ENCODE peak calls at places on chromosomes 7 and 10, in four cellular contexts. One of them, this sample, is unnamed. For H3K9me3, the result is how much of the 10 kb centered on the place peaks cover.

GRCh38 chr10:24617771-24618396 is 105.8 kb downstream of the ARHGAP21 start:
- DNase-seq in hepatocyte: peak
- DNase-seq in astrocyte: peak
- DNase-seq in left lung: no peak
- DNase-seq in this sample: peak

GRCh38 chr10:43350139-43350538 is 21.3 kb upstream of the FXYD4 start:
- DNase-seq in hepatocyte: no peak
- DNase-seq in astrocyte: no peak
- DNase-seq in left lung: no peak
- DNase-seq in this sample: no peak

GRCh38 chr10:73925539-73925938 is 14.6 kb downstream of the PLAU start:
- DNase-seq in hepatocyte: no peak
- DNase-seq in astrocyte: no peak
- DNase-seq in left lung: no peak
- DNase-seq in this sample: no peak

GRCh38 chr7:46229409-46229808 is 308.3 kb upstream of the IGFBP3 start:
- DNase-seq in hepatocyte: peak
- DNase-seq in astrocyte: peak
- DNase-seq in left lung: no peak
- DNase-seq in this sample: no peak

GRCh38 chr7:19215421-19215820 is 70.2 kb upstream of the FERD3L start:
- DNase-seq in hepatocyte: peak
- DNase-seq in astrocyte: peak
- DNase-seq in left lung: no peak
- DNase-seq in this sample: no peak

GRCh38 chr10:117555017-117555416 is 12.5 kb downstream of the EMX2 start:
- DNase-seq in hepatocyte: no peak
- DNase-seq in astrocyte: no peak
- DNase-seq in left lung: no peak
- DNase-seq in this sample: no peak

GRCh38 chr7:134908289-134908688 is 78.0 kb upstream of the AGBL3 start:
- DNase-seq in hepatocyte: no peak
- DNase-seq in astrocyte: peak
- DNase-seq in left lung: no peak
- DNase-seq in this sample: no peak

GRCh38 chr10:14653271-14654161 is 121.2 kb downstream of the FAM107B start:
- DNase-seq in hepatocyte: peak
- DNase-seq in astrocyte: peak
- DNase-seq in left lung: no peak
- DNase-seq in this sample: no peak

GRCh38 chr10:119481781-119482426 is 60.6 kb downstream of the RGS10 start:
- DNase-seq in hepatocyte: no peak
- DNase-seq in astrocyte: no peak
- DNase-seq in left lung: no peak
- DNase-seq in this sample: no peak

GRCh38 chr7:137923380-137923779 is 76.6 kb upstream of the DGKI start:
- DNase-seq in hepatocyte: no peak
- DNase-seq in astrocyte: peak
- DNase-seq in left lung: no peak
- DNase-seq in this sample: no peak

GRCh38 chr10:89813546-89813945 is 112.2 kb downstream of the KIF20B start:
- DNase-seq in hepatocyte: no peak
- DNase-seq in astrocyte: no peak
- DNase-seq in left lung: no peak
- DNase-seq in this sample: no peak

GRCh38 chr10:102462512-102463054 is 11.2 kb upstream of the C10orf95 start:
- DNase-seq in hepatocyte: no peak
- DNase-seq in astrocyte: no peak
- DNase-seq in left lung: no peak
- DNase-seq in this sample: no peak

GRCh38 chr10:126407831-126408230 is 19.6 kb upstream of the ADAM12 start:
- DNase-seq in hepatocyte: no peak
- DNase-seq in astrocyte: peak
- DNase-seq in left lung: no peak
- DNase-seq in this sample: no peak

GRCh38 chr7:106009511-106010226 is 46.6 kb downstream of the CDHR3 start:
- DNase-seq in hepatocyte: peak
- DNase-seq in astrocyte: peak
- DNase-seq in left lung: peak
- DNase-seq in this sample: peak

DNA sequence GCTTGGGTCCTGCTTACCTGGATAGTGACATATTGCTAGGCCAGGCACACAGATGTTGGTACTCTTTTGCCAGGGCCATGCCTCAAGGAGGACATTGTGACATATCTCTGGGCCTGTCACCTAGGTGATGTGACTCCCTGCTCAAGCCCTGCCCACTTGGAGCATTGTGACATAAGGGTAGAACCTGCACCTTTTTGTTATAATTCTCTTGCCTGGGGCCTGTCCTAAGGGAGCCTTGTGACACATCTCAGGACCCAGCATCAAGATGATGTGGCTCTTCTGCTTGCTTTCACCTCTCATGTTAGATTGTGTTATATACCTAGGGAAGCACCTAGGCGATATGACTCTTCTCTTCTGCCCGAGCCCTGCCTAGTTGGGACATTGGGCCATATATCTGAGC is 57.4 kb downstream of the ZNF736 start:
- DNase-seq in hepatocyte: no peak
- DNase-seq in astrocyte: no peak
- DNase-seq in left lung: no peak
- DNase-seq in this sample: no peak
- H3K9me3 ChIP-seq in hepatocyte: under half
- H3K9me3 ChIP-seq in astrocyte: under half
- H3K9me3 ChIP-seq in left lung: half or more
- H3K9me3 ChIP-seq in this sample: under half

GRCh38 chr10:130575756-130576285 is 439.6 kb downstream of the GLRX3 start:
- DNase-seq in hepatocyte: no peak
- DNase-seq in astrocyte: no peak
- DNase-seq in left lung: no peak
- DNase-seq in this sample: no peak
- H3K9me3 ChIP-seq in hepatocyte: under half
- H3K9me3 ChIP-seq in astrocyte: under half
- H3K9me3 ChIP-seq in left lung: under half
- H3K9me3 ChIP-seq in this sample: under half

DNA sequence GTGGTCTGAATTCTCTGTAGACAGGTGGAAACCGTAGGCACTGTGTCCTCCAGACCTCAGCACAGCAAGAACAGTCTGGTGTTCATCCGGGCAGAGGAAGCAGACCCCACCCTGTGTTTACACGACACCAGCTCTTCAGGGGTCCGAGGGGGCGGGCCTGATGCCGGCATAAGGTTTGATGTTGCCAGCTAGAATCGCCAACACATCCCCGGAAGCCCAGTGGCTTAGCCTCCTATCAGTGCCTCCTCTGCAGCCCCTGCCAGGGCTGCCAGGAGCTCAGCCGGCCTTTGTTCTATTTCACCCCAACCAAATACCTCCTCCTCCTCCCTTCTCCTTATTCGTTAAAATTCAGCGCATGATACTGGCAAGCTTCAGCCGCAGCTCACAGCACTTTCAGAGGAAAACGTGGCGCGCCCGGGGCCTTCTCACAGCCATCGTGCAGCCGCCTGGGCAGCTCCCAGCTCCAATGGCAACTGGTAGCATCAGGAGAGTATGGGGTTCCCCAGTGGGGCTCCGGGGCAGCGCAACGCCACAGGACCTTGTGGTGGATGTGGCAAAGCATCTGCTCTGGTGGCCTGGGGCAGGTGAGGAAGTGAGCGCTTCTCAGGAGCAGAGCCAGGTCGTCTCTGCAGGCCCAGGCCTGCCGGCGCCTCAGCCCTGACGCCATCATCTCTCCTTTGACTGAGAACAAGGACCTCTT is 176.3 kb upstream of the RHEB start:
- DNase-seq in hepatocyte: no peak
- DNase-seq in astrocyte: no peak
- DNase-seq in left lung: no peak
- DNase-seq in this sample: peak
- H3K9me3 ChIP-seq in hepatocyte: under half
- H3K9me3 ChIP-seq in astrocyte: under half
- H3K9me3 ChIP-seq in left lung: under half
- H3K9me3 ChIP-seq in this sample: under half

DNA sequence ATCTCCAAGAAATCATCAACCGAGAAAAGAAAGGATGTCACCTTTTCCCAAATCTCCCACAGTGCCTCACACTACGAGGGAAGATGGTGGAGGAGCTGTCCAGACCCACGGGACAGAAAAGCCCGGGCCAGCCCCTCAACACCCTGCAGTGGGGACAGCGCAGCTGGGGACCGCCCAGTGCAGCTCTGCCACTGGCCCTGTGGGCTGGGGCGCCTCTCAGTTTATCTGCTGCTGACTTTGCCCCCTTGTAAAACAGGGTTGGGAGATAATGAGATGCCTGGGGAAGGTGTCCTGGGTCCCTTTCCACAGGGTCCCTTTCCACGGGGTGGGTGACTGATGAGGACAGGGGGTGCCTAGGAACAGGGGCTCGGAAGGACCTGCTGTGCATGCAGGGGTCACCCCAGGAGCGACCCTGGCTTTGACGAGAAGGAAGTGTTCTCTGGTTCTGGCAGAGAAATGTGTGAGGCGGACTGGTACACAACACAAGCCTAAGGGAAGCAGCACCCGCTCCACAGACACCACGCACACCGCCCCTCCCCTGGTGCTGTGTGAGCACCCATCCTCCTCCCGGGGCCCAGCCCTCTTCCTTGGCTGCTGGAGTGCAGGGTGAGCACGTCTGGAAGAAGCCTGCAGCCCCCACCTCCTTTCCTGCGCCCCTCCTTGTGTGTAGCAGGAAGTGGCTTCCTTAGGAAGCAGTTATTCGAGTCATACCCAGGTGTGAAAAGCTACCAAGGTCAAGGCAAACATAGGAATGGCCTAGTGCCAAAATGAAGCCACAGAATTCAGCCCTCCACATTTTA is 339.9 kb downstream of the DNAJB6 start:
- DNase-seq in hepatocyte: no peak
- DNase-seq in astrocyte: no peak
- DNase-seq in left lung: peak
- DNase-seq in this sample: no peak
- H3K9me3 ChIP-seq in hepatocyte: under half
- H3K9me3 ChIP-seq in astrocyte: under half
- H3K9me3 ChIP-seq in left lung: under half
- H3K9me3 ChIP-seq in this sample: under half

GRCh38 chr7:45089314-45089891 is 634 bp upstream of the NACAD start:
- DNase-seq in hepatocyte: peak
- DNase-seq in astrocyte: peak
- DNase-seq in left lung: peak
- DNase-seq in this sample: peak

GRCh38 chr7:45086348-45087065 is 2.3 kb downstream of the NACAD start:
- DNase-seq in hepatocyte: no peak
- DNase-seq in astrocyte: no peak
- DNase-seq in left lung: no peak
- DNase-seq in this sample: no peak

GRCh38 chr7:45088821-45089313 is at the start of gene NACAD:
- DNase-seq in hepatocyte: peak
- DNase-seq in astrocyte: peak
- DNase-seq in left lung: peak
- DNase-seq in this sample: peak

GRCh38 chr7:45087301-45088145 is 1.2 kb downstream of the NACAD start:
- DNase-seq in hepatocyte: no peak
- DNase-seq in astrocyte: no peak
- DNase-seq in left lung: no peak
- DNase-seq in this sample: no peak

GRCh38 chr7:45088146-45088701 is 545 bp downstream of the NACAD start:
- DNase-seq in hepatocyte: no peak
- DNase-seq in astrocyte: no peak
- DNase-seq in left lung: no peak
- DNase-seq in this sample: no peak
- H3K9me3 ChIP-seq in hepatocyte: under half
- H3K9me3 ChIP-seq in astrocyte: under half
- H3K9me3 ChIP-seq in left lung: under half
- H3K9me3 ChIP-seq in this sample: under half

GRCh38 chr7:56483861-56484550 is 367.8 kb upstream of the NUPR2 start:
- DNase-seq in hepatocyte: no peak
- DNase-seq in astrocyte: no peak
- DNase-seq in left lung: no peak
- DNase-seq in this sample: no peak

GRCh38 chr7:56483153-56483552 is 366.9 kb upstream of the NUPR2 start:
- DNase-seq in hepatocyte: no peak
- DNase-seq in astrocyte: no peak
- DNase-seq in left lung: no peak
- DNase-seq in this sample: no peak

GRCh38 chr7:56479136-56479535 is 362.9 kb upstream of the NUPR2 start:
- DNase-seq in hepatocyte: no peak
- DNase-seq in astrocyte: no peak
- DNase-seq in left lung: no peak
- DNase-seq in this sample: no peak

GRCh38 chr7:56474271-56474670 is 358.1 kb upstream of the NUPR2 start:
- DNase-seq in hepatocyte: no peak
- DNase-seq in astrocyte: no peak
- DNase-seq in left lung: no peak
- DNase-seq in this sample: no peak

GRCh38 chr7:56479748-56480147 is 363.5 kb upstream of the NUPR2 start:
- DNase-seq in hepatocyte: no peak
- DNase-seq in astrocyte: no peak
- DNase-seq in left lung: no peak
- DNase-seq in this sample: no peak
- H3K9me3 ChIP-seq in hepatocyte: under half
- H3K9me3 ChIP-seq in astrocyte: under half
- H3K9me3 ChIP-seq in left lung: half or more
- H3K9me3 ChIP-seq in this sample: half or more

This sample was measured in left ventricle myocardium inferior.